ENCODE peak calls at places on chromosomes 1 and 21, in eight cellular contexts. W is testis, O is heart left ventricle, U is IMR-90, P is ovary, R is K562, Z is stomach, M is tibial nerve. S is an unnamed sample.

GRCh38 chr1:167171286-167171929 is 49.3 kb upstream of the POU2F1 start:
- DNase-seq in W (no peak), O (no peak), U (no peak), P (no peak), R (no peak), Z (no peak), M (no peak), S (no peak)

GRCh38 chr1:234704106-234704887 is 94.3 kb upstream of the IRF2BP2 start:
- DNase-seq in W (peak; percentile 6), O (no peak), U (no peak), P (no peak), R (no peak), Z (no peak), M (no peak), S (no peak)

GRCh38 chr1:72557446-72558049 is 275.2 kb upstream of the NEGR1 start:
- DNase-seq in W (peak; percentile 34), O (no peak), U (peak; percentile 2), P (no peak), R (no peak), Z (no peak), M (no peak), S (no peak)

GRCh38 chr1:184083016-184083415 is 31.5 kb downstream of the TSEN15 start:
- DNase-seq in W (no peak), O (no peak), U (no peak), P (no peak), R (no peak), Z (no peak), M (no peak), S (no peak)

GRCh38 chr1:227546055-227546454 is 17.3 kb upstream of the ZNF678 start:
- DNase-seq in W (no peak), O (no peak), U (no peak), P (no peak), R (no peak), Z (no peak), M (no peak), S (no peak)

GRCh38 chr1:181604482-181604881 is 121.2 kb downstream of the CACNA1E start:
- DNase-seq in W (no peak), O (no peak), U (no peak), P (no peak), R (no peak), Z (no peak), M (no peak), S (peak; percentile 46)

GRCh38 chr1:79745928-79746327 is 739.4 kb upstream of the ADGRL4 start:
- DNase-seq in W (no peak), O (no peak), U (peak; percentile 12), P (no peak), R (no peak), Z (no peak), M (no peak), S (no peak)

GRCh38 chr1:37452416-37452815 is 22.0 kb upstream of the ZC3H12A start:
- DNase-seq in W (no peak), O (no peak), U (no peak), P (no peak), R (no peak), Z (no peak), M (no peak), S (no peak)

GRCh38 chr21:33721081-33721480 is 78.8 kb downstream of the ITSN1 start:
- DNase-seq in W (no peak), O (no peak), U (no peak), P (no peak), R (no peak), Z (no peak), M (no peak), S (no peak)

GRCh38 chr1:59733443-59734141 is 81.2 kb upstream of the HOOK1 start:
- DNase-seq in W (peak; percentile 75), O (no peak), U (peak; percentile 48), P (no peak), R (no peak), Z (no peak), M (no peak), S (no peak)

GRCh38 chr1:165369255-165369848 is 12.8 kb upstream of the LMX1A start:
- DNase-seq in W (peak; percentile 73), O (peak; percentile 64), U (peak; percentile 21), P (peak; percentile 31), R (peak; percentile 67), Z (peak; percentile 55), M (peak; percentile 62), S (peak; percentile 67)

GRCh38 chr1:89363638-89364536 is at the start of gene GBP6:
- DNase-seq in W (no peak), O (peak; percentile 38), U (no peak), P (peak; percentile 10), R (no peak), Z (no peak), M (no peak), S (no peak)

GRCh38 chr1:29648798-29649374 is 412.6 kb downstream of the PTPRU start:
- DNase-seq in W (no peak), O (no peak), U (no peak), P (no peak), R (no peak), Z (no peak), M (no peak), S (no peak)

GRCh38 chr1:55078470-55078869 is 39.1 kb downstream of the PCSK9 start:
- DNase-seq in W (no peak), O (no peak), U (no peak), P (no peak), R (no peak), Z (no peak), M (no peak), S (no peak)

GRCh38 chr1:163071381-163072255 is 2.5 kb downstream of the RGS4 start:
- DNase-seq in W (peak; percentile 82), O (peak; percentile 61), U (peak; percentile 91), P (no peak), R (peak; percentile 58), Z (peak; percentile 68), M (peak; percentile 63), S (peak; percentile 49)

GRCh38 chr1:18926315-18927081 is 24.1 kb upstream of the ALDH4A1 start:
- DNase-seq in W (no peak), O (peak; percentile 78), U (peak; percentile 96), P (no peak), R (peak; percentile 64), Z (peak; percentile 57), M (no peak), S (peak; percentile 39)

GRCh38 chr1:106937104-106937503 is 119.4 kb upstream of the PRMT6 start:
- DNase-seq in W (no peak), O (no peak), U (peak; percentile 92), P (no peak), R (no peak), Z (no peak), M (no peak), S (no peak)

GRCh38 chr1:115412286-115412685 is 74.2 kb upstream of the NGF start:
- DNase-seq in W (no peak), O (no peak), U (peak; percentile 43), P (no peak), R (no peak), Z (no peak), M (no peak), S (no peak)

GRCh38 chr21:38223893-38224540 is 32.8 kb upstream of the KCNJ15 start:
- DNase-seq in W (no peak), O (no peak), U (peak; percentile 26), P (no peak), R (no peak), Z (no peak), M (no peak), S (no peak)

GRCh38 chr1:197924516-197925123 is 7.4 kb downstream of the LHX9 start:
- DNase-seq in W (no peak), O (no peak), U (peak; percentile 61), P (peak; percentile 33), R (peak; percentile 70), Z (no peak), M (peak; percentile 53), S (peak; percentile 41)

GRCh38 chr1:54053745-54054437 is 483 bp downstream of the TCEANC2 start:
- DNase-seq in W (no peak), O (no peak), U (peak; percentile 10), P (no peak), R (peak; percentile 37), Z (no peak), M (no peak), S (no peak)

GRCh38 chr1:100449477-100449876 is 88.5 kb upstream of the GPR88 start:
- DNase-seq in W (no peak), O (no peak), U (no peak), P (no peak), R (no peak), Z (no peak), M (no peak), S (no peak)

GRCh38 chr1:56416385-56416972 is 162.9 kb downstream of the PLPP3 start:
- DNase-seq in W (no peak), O (no peak), U (no peak), P (no peak), R (no peak), Z (no peak), M (no peak), S (no peak)

GRCh38 chr1:32299327-32299726 is 7.4 kb downstream of the HDAC1 start:
- DNase-seq in W (no peak), O (no peak), U (no peak), P (no peak), R (peak; percentile 47), Z (no peak), M (no peak), S (no peak)
- TF ChIP-seq POLR2A in W (no peak), O (no peak), U (no peak), P (no peak), R (no peak), Z (no peak), M (no peak), S (no peak)

GRCh38 chr1:20280399-20280798 is 10.3 kb upstream of the VWA5B1 start:
- DNase-seq in W (no peak), O (no peak), U (no peak), P (no peak), R (no peak), Z (no peak), M (no peak), S (no peak)
- H3K27ac ChIP-seq in W (no peak overlapping the region), O (no peak overlapping the region), U (no peak overlapping the region), P (no peak overlapping the region), R (no peak overlapping the region), Z (no peak overlapping the region), M (no peak overlapping the region), S (no peak overlapping the region)

GRCh38 chr21:29196664-29197052 is 66.2 kb downstream of the MAP3K7CL start:
- DNase-seq in W (no peak), O (no peak), U (peak; percentile 28), P (no peak), R (no peak), Z (no peak), M (no peak), S (no peak)
- TF ChIP-seq POLR2A in W (no peak), O (no peak), U (no peak), P (no peak), R (no peak), Z (no peak), M (no peak), S (no peak)

GRCh38 chr1:183039330-183039729 is 16.1 kb downstream of the LAMC1 start:
- DNase-seq in W (no peak), O (no peak), U (no peak), P (no peak), R (no peak), Z (no peak), M (no peak), S (no peak)

GRCh38 chr1:183038333-183038876 is 15.2 kb downstream of the LAMC1 start:
- DNase-seq in W (no peak), O (no peak), U (no peak), P (no peak), R (no peak), Z (no peak), M (no peak), S (no peak)

GRCh38 chr1:183039985-183040447 is 16.8 kb downstream of the LAMC1 start:
- DNase-seq in W (no peak), O (no peak), U (peak; percentile 88), P (no peak), R (no peak), Z (no peak), M (no peak), S (no peak)

GRCh38 chr1:183040600-183040999 is 17.4 kb downstream of the LAMC1 start:
- DNase-seq in W (no peak), O (no peak), U (no peak), P (no peak), R (no peak), Z (no peak), M (no peak), S (no peak)

GRCh38 chr1:183038913-183039312 is 15.7 kb downstream of the LAMC1 start:
- DNase-seq in W (no peak), O (no peak), U (no peak), P (no peak), R (no peak), Z (no peak), M (no peak), S (no peak)
- H3K27ac ChIP-seq in W (no peak overlapping the region), O (no peak overlapping the region), U (no peak overlapping the region), P (no peak overlapping the region), R (no peak overlapping the region), Z (no peak overlapping the region), M (no peak overlapping the region), S (no peak overlapping the region)